ENCODE peak calls at places on chromosomes 16 and 17, in eight cellular contexts. One of them, this sample, is unnamed.

GRCh38 chr17:53193044-53193443 is 629.7 kb upstream of the KIF2B start:
- DNase-seq in brain microvascular endothelial cell: no peak
- DNase-seq in MM.1S: no peak
- DNase-seq in A549: no peak
- DNase-seq in retinal pigment epithelial cell: no peak
- DNase-seq in GM13977: no peak
- DNase-seq in type B pancreatic cell: no peak
- DNase-seq in glutamatergic neuron: no peak
- DNase-seq in this sample: no peak

GRCh38 chr17:58314706-58315015 is 13.9 kb downstream of the TSPOAP1 start:
- DNase-seq in A549: no peak
- DNase-seq in retinal pigment epithelial cell: no peak
- DNase-seq in glutamatergic neuron: peak; percentile 1
- DNase-seq in MM.1S: no peak
- DNase-seq in brain microvascular endothelial cell: no peak
- DNase-seq in type B pancreatic cell: no peak
- DNase-seq in GM13977: no peak
- DNase-seq in this sample: no peak

GRCh38 chr17:53092072-53092471 is 730.7 kb upstream of the KIF2B start:
- DNase-seq in glutamatergic neuron: no peak
- DNase-seq in brain microvascular endothelial cell: no peak
- DNase-seq in GM13977: no peak
- DNase-seq in type B pancreatic cell: no peak
- DNase-seq in A549: no peak
- DNase-seq in retinal pigment epithelial cell: no peak
- DNase-seq in MM.1S: peak; percentile 91
- DNase-seq in this sample: no peak

GRCh38 chr16:77977336-77977735 is 45.0 kb upstream of the CLEC3A start:
- DNase-seq in retinal pigment epithelial cell: no peak
- DNase-seq in MM.1S: no peak
- DNase-seq in brain microvascular endothelial cell: no peak
- DNase-seq in type B pancreatic cell: no peak
- DNase-seq in A549: no peak
- DNase-seq in GM13977: no peak
- DNase-seq in glutamatergic neuron: no peak
- DNase-seq in this sample: no peak

GRCh38 chr17:6797718-6798351 is 21.8 kb downstream of the FBXO39 start:
- DNase-seq in type B pancreatic cell: no peak
- DNase-seq in MM.1S: no peak
- DNase-seq in glutamatergic neuron: no peak
- DNase-seq in retinal pigment epithelial cell: no peak
- DNase-seq in brain microvascular endothelial cell: no peak
- DNase-seq in GM13977: no peak
- DNase-seq in A549: no peak
- DNase-seq in this sample: peak; percentile 56

GRCh38 chr16:19382887-19383816 is 34.5 kb upstream of the TMC5 start:
- DNase-seq in MM.1S: peak; percentile 69
- DNase-seq in brain microvascular endothelial cell: no peak
- DNase-seq in GM13977: no peak
- DNase-seq in type B pancreatic cell: no peak
- DNase-seq in retinal pigment epithelial cell: no peak
- DNase-seq in A549: no peak
- DNase-seq in glutamatergic neuron: no peak
- DNase-seq in this sample: no peak

GRCh38 chr16:86334062-86334461 is 176.3 kb upstream of the FOXF1 start:
- DNase-seq in glutamatergic neuron: no peak
- DNase-seq in GM13977: no peak
- DNase-seq in brain microvascular endothelial cell: no peak
- DNase-seq in A549: no peak
- DNase-seq in retinal pigment epithelial cell: no peak
- DNase-seq in type B pancreatic cell: no peak
- DNase-seq in MM.1S: no peak
- DNase-seq in this sample: no peak

GRCh38 chr17:6231886-6232767 is 161.9 kb downstream of the WSCD1 start:
- DNase-seq in type B pancreatic cell: peak; percentile 49
- DNase-seq in glutamatergic neuron: no peak
- DNase-seq in brain microvascular endothelial cell: no peak
- DNase-seq in MM.1S: no peak
- DNase-seq in GM13977: no peak
- DNase-seq in A549: peak; percentile 37
- DNase-seq in retinal pigment epithelial cell: peak; percentile 12
- DNase-seq in this sample: no peak

GRCh38 chr17:78875738-78876597 is 27.0 kb downstream of the CEP295NL start:
- DNase-seq in glutamatergic neuron: no peak
- DNase-seq in A549: no peak
- DNase-seq in GM13977: no peak
- DNase-seq in type B pancreatic cell: no peak
- DNase-seq in brain microvascular endothelial cell: no peak
- DNase-seq in retinal pigment epithelial cell: no peak
- DNase-seq in MM.1S: no peak
- DNase-seq in this sample: no peak

GRCh38 chr17:395974-396373 is 43.4 kb upstream of the RPH3AL start:
- DNase-seq in GM13977: no peak
- DNase-seq in brain microvascular endothelial cell: no peak
- DNase-seq in MM.1S: no peak
- DNase-seq in glutamatergic neuron: no peak
- DNase-seq in retinal pigment epithelial cell: no peak
- DNase-seq in A549: no peak
- DNase-seq in type B pancreatic cell: no peak
- DNase-seq in this sample: no peak

GRCh38 chr17:395179-395578 is 42.6 kb upstream of the RPH3AL start:
- DNase-seq in brain microvascular endothelial cell: no peak
- DNase-seq in A549: no peak
- DNase-seq in type B pancreatic cell: no peak
- DNase-seq in glutamatergic neuron: no peak
- DNase-seq in MM.1S: no peak
- DNase-seq in GM13977: no peak
- DNase-seq in retinal pigment epithelial cell: no peak
- DNase-seq in this sample: no peak

GRCh38 chr17:394718-395095 is 42.1 kb upstream of the RPH3AL start:
- DNase-seq in type B pancreatic cell: no peak
- DNase-seq in brain microvascular endothelial cell: no peak
- DNase-seq in A549: no peak
- DNase-seq in GM13977: no peak
- DNase-seq in MM.1S: no peak
- DNase-seq in glutamatergic neuron: no peak
- DNase-seq in retinal pigment epithelial cell: no peak
- DNase-seq in this sample: no peak

GRCh38 chr17:391850-392249 is 39.2 kb upstream of the RPH3AL start:
- DNase-seq in retinal pigment epithelial cell: no peak
- DNase-seq in type B pancreatic cell: no peak
- DNase-seq in glutamatergic neuron: no peak
- DNase-seq in A549: no peak
- DNase-seq in MM.1S: no peak
- DNase-seq in brain microvascular endothelial cell: no peak
- DNase-seq in GM13977: no peak
- DNase-seq in this sample: no peak

DNA sequence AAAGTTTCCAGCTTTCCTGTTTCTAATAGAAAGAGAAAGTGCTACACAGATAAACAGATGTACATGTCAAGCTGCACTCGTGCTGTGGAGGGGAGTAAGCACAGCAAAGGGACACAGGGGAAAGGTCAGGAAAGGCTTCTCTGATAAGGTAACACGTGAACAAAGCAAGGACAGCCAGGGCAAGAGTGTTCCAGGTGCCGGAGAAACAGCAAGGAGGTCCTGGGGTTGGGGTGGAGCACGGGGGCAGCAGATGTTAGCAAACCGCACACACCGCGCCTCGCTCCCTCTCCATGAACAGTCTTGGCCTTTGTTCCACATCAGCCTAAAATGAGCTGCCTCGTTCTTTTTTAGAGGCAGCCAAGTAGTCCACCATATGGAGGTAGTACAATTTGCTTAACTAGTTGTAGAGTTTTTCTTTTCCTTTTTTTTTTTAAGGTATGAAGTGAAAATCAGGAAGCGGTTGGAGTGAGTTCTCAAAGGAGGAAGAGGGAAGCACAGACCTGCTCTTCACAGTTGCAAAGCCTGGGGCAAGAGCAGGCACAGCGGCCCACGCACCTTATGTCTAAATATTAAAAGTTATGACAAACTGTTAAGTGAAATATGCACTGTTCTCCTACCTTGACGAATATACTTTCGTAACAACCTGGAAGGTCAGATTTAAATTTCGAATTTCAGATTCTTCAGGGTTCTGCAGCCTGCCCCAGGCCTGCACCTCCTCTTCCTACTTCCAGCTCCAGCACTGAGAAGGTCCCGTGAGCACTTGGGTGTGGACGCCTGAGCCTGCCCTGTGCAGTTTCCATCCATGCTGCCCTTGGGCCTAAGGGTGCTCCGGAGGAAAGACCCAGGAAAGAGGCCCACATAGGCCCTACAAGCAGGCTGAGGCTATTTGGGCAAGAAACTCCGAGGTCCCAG is 41.5 kb upstream of the RPH3AL start:
- DNase-seq in MM.1S: no peak
- DNase-seq in brain microvascular endothelial cell: no peak
- DNase-seq in glutamatergic neuron: no peak
- DNase-seq in A549: no peak
- DNase-seq in retinal pigment epithelial cell: no peak
- DNase-seq in GM13977: no peak
- DNase-seq in type B pancreatic cell: no peak
- DNase-seq in this sample: no peak
- TF ChIP-seq CTCF in MM.1S: no peak
- TF ChIP-seq CTCF in brain microvascular endothelial cell: no peak
- TF ChIP-seq CTCF in glutamatergic neuron: no peak
- TF ChIP-seq CTCF in A549: no peak
- TF ChIP-seq CTCF in retinal pigment epithelial cell: no peak
- TF ChIP-seq CTCF in GM13977: no peak
- TF ChIP-seq CTCF in type B pancreatic cell: no peak
- TF ChIP-seq CTCF in this sample: no peak

GRCh38 chr16:67967956-67968439 is 439 bp downstream of the SLC12A4 start:
- DNase-seq in A549: peak; percentile 36
- DNase-seq in retinal pigment epithelial cell: no peak
- DNase-seq in brain microvascular endothelial cell: no peak
- DNase-seq in GM13977: peak; percentile 74
- DNase-seq in glutamatergic neuron: no peak
- DNase-seq in type B pancreatic cell: no peak
- DNase-seq in MM.1S: peak; percentile 41
- DNase-seq in this sample: no peak

GRCh38 chr16:67968440-67969285 is at the start of gene SLC12A4:
- DNase-seq in retinal pigment epithelial cell: peak; percentile 19
- DNase-seq in brain microvascular endothelial cell: peak; percentile 39
- DNase-seq in glutamatergic neuron: peak; percentile 64
- DNase-seq in type B pancreatic cell: peak; percentile 85
- DNase-seq in A549: peak; percentile 84
- DNase-seq in MM.1S: peak; percentile 89
- DNase-seq in GM13977: peak; percentile 99
- DNase-seq in this sample: no peak

GRCh38 chr16:67967183-67967955 is 1.1 kb downstream of the SLC12A4 start:
- DNase-seq in retinal pigment epithelial cell: peak; percentile 20
- DNase-seq in GM13977: no peak
- DNase-seq in brain microvascular endothelial cell: peak; percentile 47
- DNase-seq in type B pancreatic cell: no peak
- DNase-seq in glutamatergic neuron: no peak
- DNase-seq in MM.1S: peak; percentile 17
- DNase-seq in A549: no peak
- DNase-seq in this sample: no peak

GRCh38 chr16:67966549-67967182 is 1.8 kb downstream of the SLC12A4 start:
- DNase-seq in brain microvascular endothelial cell: no peak
- DNase-seq in glutamatergic neuron: no peak
- DNase-seq in type B pancreatic cell: no peak
- DNase-seq in A549: no peak
- DNase-seq in retinal pigment epithelial cell: no peak
- DNase-seq in GM13977: no peak
- DNase-seq in MM.1S: no peak
- DNase-seq in this sample: no peak

DNA sequence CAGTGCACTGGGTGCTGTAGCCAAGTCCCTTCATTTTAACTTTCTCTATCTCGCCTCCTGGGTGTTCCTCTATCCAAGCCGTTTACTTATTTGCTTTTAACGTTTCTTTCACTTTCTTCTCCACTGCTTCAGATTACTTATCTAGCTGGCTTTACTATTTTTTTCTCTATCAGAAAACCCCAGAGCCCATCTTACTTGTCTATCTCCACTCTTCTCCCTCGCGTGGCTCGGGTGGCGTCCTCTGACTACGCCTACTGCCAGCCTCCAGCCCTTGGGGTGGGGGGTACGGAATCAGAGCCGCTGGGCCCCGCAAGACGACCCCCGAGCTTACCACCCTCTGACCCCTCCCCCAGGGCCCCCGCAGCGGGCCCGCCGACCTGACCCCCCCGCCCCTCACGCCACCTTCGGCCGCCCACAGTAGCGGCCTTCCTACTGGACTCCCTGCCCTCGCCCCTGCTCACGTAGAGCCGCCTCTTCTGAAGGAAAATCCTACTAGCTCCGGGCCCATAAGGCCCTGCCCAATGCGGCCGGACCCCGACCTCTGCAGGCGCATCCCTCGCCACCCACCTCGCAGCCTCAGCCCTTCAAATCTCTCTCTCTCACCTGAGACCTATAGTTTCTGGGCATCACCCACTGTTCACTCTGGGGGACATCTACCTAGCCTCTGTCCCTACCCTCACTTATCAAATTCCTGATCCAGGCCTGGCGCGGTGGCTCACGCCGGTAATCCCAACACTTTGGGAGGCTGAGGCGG is 1.0 kb upstream of the SLC12A4 start:
- DNase-seq in brain microvascular endothelial cell: no peak
- DNase-seq in glutamatergic neuron: no peak
- DNase-seq in GM13977: peak; percentile 69
- DNase-seq in retinal pigment epithelial cell: no peak
- DNase-seq in type B pancreatic cell: no peak
- DNase-seq in MM.1S: no peak
- DNase-seq in A549: no peak
- DNase-seq in this sample: no peak
- TF ChIP-seq CTCF in brain microvascular endothelial cell: no peak
- TF ChIP-seq CTCF in glutamatergic neuron: no peak
- TF ChIP-seq CTCF in GM13977: no peak
- TF ChIP-seq CTCF in retinal pigment epithelial cell: no peak
- TF ChIP-seq CTCF in type B pancreatic cell: no peak
- TF ChIP-seq CTCF in MM.1S: no peak
- TF ChIP-seq CTCF in A549: no peak
- TF ChIP-seq CTCF in this sample: no peak

GRCh38 chr16:24852281-24852721 is 6.5 kb downstream of the SLC5A11 start:
- DNase-seq in type B pancreatic cell: no peak
- DNase-seq in glutamatergic neuron: no peak
- DNase-seq in brain microvascular endothelial cell: no peak
- DNase-seq in MM.1S: no peak
- DNase-seq in GM13977: no peak
- DNase-seq in retinal pigment epithelial cell: no peak
- DNase-seq in A549: no peak
- DNase-seq in this sample: no peak
- TF ChIP-seq CTCF in type B pancreatic cell: no peak
- TF ChIP-seq CTCF in glutamatergic neuron: no peak
- TF ChIP-seq CTCF in brain microvascular endothelial cell: no peak
- TF ChIP-seq CTCF in MM.1S: no peak
- TF ChIP-seq CTCF in GM13977: no peak
- TF ChIP-seq CTCF in retinal pigment epithelial cell: no peak
- TF ChIP-seq CTCF in A549: no peak
- TF ChIP-seq CTCF in this sample: no peak

GRCh38 chr16:9479008-9479407 is 387.6 kb downstream of the HAPSTR1 start:
- DNase-seq in glutamatergic neuron: no peak
- DNase-seq in type B pancreatic cell: no peak
- DNase-seq in MM.1S: no peak
- DNase-seq in A549: no peak
- DNase-seq in brain microvascular endothelial cell: no peak
- DNase-seq in GM13977: no peak
- DNase-seq in retinal pigment epithelial cell: no peak
- DNase-seq in this sample: no peak
- TF ChIP-seq CTCF in glutamatergic neuron: no peak
- TF ChIP-seq CTCF in type B pancreatic cell: peak; percentile 25
- TF ChIP-seq CTCF in MM.1S: no peak
- TF ChIP-seq CTCF in A549: no peak
- TF ChIP-seq CTCF in brain microvascular endothelial cell: no peak
- TF ChIP-seq CTCF in GM13977: no peak
- TF ChIP-seq CTCF in retinal pigment epithelial cell: peak; percentile 34
- TF ChIP-seq CTCF in this sample: no peak

GRCh38 chr17:44219636-44220210 is at the start of gene UBTF:
- DNase-seq in brain microvascular endothelial cell: peak; percentile 36
- DNase-seq in A549: no peak
- DNase-seq in GM13977: peak; percentile 72
- DNase-seq in glutamatergic neuron: peak; percentile 83
- DNase-seq in retinal pigment epithelial cell: no peak
- DNase-seq in MM.1S: peak; percentile 63
- DNase-seq in type B pancreatic cell: no peak
- DNase-seq in this sample: no peak
- TF ChIP-seq CTCF in brain microvascular endothelial cell: peak; percentile 2
- TF ChIP-seq CTCF in A549: no peak
- TF ChIP-seq CTCF in GM13977: peak; percentile 34
- TF ChIP-seq CTCF in glutamatergic neuron: no peak
- TF ChIP-seq CTCF in retinal pigment epithelial cell: peak; percentile 6
- TF ChIP-seq CTCF in MM.1S: no peak
- TF ChIP-seq CTCF in type B pancreatic cell: no peak
- TF ChIP-seq CTCF in this sample: no peak

This sample was measured in AG09309.